ENCODE peak calls at places on chromosomes 7 and 10, in ten cellular contexts. J, H, V, A, S, F, U, T, M and L are unnamed samples.
A peak's percentile ranks its signal among the peaks of the same experiment; 100 is the strongest.

GRCh38 chr10:95363303-95363912 is 72.6 kb upstream of the PDLIM1 start:
- DNase-seq in M (no peak), A (no peak), H (no peak), U (no peak), F (no peak), V (peak; percentile 70), T (peak; percentile 61), S (no peak), J (peak; percentile 59), L (peak; percentile 51)

GRCh38 chr10:110641256-110641655 is 2.9 kb upstream of the RBM20 start:
- DNase-seq in V (peak; percentile 91), U (peak; percentile 63), F (peak; percentile 67), J (no peak), T (peak; percentile 42), S (no peak), H (no peak), A (no peak), M (no peak), L (peak; percentile 25)

GRCh38 chr10:124693396-124693795 is 50.8 kb downstream of the FAM53B start:
- DNase-seq in J (no peak), U (no peak), M (peak; percentile 34), T (no peak), F (peak; percentile 91), H (no peak), V (no peak), A (no peak), S (no peak), L (no peak)

GRCh38 chr10:3785849-3786290 is 861 bp upstream of the KLF6 start:
- DNase-seq in A (peak; percentile 91), S (no peak), M (peak; percentile 78), U (no peak), J (no peak), T (no peak), H (peak; percentile 73), F (no peak), V (peak; percentile 64), L (no peak)

GRCh38 chr10:10830316-10831061 is 187.2 kb upstream of the CELF2 start:
- DNase-seq in V (no peak), H (no peak), J (no peak), S (no peak), M (no peak), U (no peak), F (no peak), T (no peak), A (no peak), L (no peak)

GRCh38 chr7:8160810-8161209 is 101.2 kb downstream of the ICA1 start:
- DNase-seq in T (no peak), H (no peak), J (no peak), U (no peak), A (no peak), V (no peak), M (no peak), F (no peak), S (no peak), L (no peak)

GRCh38 chr7:107147464-107148214 is 21.2 kb upstream of the HBP1 start:
- DNase-seq in T (peak; percentile 34), U (no peak), A (no peak), H (no peak), V (peak; percentile 43), F (peak; percentile 17), M (no peak), S (no peak), J (peak; percentile 36), L (no peak)

GRCh38 chr7:2605608-2606538 is 25.9 kb upstream of the TTYH3 start:
- DNase-seq in U (no peak), F (no peak), H (no peak), A (no peak), T (no peak), M (no peak), V (no peak), J (no peak), S (no peak), L (no peak)

GRCh38 chr10:31701546-31701945 is 227.1 kb downstream of the ARHGAP12 start:
- DNase-seq in V (no peak), T (no peak), J (no peak), U (no peak), F (no peak), A (no peak), H (no peak), M (no peak), S (no peak), L (no peak)

GRCh38 chr10:31704195-31704594 is 224.4 kb downstream of the ARHGAP12 start:
- DNase-seq in M (no peak), H (no peak), F (peak; percentile 56), V (no peak), T (no peak), S (no peak), U (no peak), A (no peak), J (no peak), L (no peak)

GRCh38 chr10:31700222-31700621 is 228.4 kb downstream of the ARHGAP12 start:
- DNase-seq in H (no peak), V (no peak), A (no peak), M (no peak), S (no peak), T (no peak), J (no peak), U (no peak), F (no peak), L (no peak)

GRCh38 chr10:31702954-31703353 is 225.7 kb downstream of the ARHGAP12 start:
- DNase-seq in F (no peak), A (no peak), V (no peak), M (no peak), U (no peak), S (no peak), H (no peak), T (no peak), J (no peak), L (no peak)

DNA sequence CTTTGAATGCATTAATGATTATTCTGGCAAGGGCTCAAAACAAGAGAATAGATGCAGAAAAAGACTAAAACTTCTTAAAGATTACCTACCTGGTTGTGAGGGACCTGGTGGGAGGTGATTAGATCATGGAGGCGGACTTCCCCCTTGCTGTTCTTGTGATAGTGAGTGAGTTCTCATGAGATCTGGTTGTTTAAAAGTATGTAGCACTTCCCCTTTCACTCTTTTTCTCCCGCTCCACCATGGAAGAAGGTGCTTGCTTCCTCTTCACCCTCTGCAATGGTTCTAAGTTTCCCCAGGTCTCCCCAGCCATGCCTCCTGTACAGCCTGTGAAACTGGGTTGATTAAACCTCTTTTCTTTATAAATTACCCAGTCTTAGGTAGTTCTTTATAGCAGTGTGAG is 226.6 kb downstream of the ARHGAP12 start:
- DNase-seq in H (no peak), M (no peak), J (no peak), U (no peak), A (no peak), F (no peak), T (no peak), S (no peak), V (no peak), L (no peak)
- TF ChIP-seq POLR2A in H (no peak), M (no peak), J (no peak), U (no peak), A (no peak), F (no peak), T (no peak), S (no peak), V (no peak), L (no peak)

DNA sequence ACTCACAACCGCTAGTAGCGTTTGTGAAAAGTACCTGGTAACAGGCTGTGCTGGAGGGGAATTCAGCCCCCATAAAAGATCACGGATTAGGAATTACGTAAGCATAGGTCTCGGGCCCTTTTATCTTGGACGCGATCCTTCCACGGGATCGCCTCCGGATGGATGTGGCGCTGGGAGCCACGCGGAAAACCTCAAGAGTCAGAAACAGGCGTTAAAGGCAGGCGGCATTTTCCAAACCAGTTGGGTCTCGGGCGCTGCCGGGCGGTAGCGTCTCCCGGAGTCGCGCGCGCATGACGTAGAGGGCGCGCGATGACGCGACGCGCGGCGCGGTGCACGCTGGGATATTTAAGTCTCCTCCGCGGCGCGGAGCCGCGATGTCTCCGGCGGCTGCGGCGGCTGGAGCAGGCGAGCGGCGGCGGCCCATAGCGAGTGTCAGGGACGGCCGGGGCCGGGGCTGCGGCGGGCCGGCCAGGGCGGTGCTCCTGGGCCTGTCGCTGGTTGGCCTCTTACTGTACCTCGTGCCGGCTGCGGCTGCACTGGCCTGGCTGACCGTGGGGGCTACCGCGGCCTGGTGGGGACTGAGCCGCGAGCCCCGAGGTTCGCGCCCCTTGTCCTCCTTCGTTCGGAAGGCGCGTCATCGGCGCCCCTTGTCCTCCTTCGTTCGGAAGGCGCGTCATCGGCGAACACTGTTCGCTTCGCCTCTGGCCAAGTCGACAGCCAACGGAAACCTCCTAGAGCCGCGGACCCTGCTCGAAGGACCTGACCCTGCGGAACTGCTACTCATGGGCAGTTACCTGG is at the start of gene POM121:
- DNase-seq in J (peak; percentile 85), H (peak; percentile 88), S (peak; percentile 70), F (peak; percentile 79), U (peak; percentile 86), V (peak; percentile 92), T (peak; percentile 72), M (peak; percentile 86), A (peak; percentile 95), L (peak; percentile 84)
- TF ChIP-seq POLR2A in J (peak; percentile 82), H (peak; percentile 67), S (no peak), F (peak; percentile 75), U (no peak), V (peak; percentile 76), T (peak; percentile 70), M (peak; percentile 73), A (peak; percentile 6), L (peak; percentile 89)

DNA sequence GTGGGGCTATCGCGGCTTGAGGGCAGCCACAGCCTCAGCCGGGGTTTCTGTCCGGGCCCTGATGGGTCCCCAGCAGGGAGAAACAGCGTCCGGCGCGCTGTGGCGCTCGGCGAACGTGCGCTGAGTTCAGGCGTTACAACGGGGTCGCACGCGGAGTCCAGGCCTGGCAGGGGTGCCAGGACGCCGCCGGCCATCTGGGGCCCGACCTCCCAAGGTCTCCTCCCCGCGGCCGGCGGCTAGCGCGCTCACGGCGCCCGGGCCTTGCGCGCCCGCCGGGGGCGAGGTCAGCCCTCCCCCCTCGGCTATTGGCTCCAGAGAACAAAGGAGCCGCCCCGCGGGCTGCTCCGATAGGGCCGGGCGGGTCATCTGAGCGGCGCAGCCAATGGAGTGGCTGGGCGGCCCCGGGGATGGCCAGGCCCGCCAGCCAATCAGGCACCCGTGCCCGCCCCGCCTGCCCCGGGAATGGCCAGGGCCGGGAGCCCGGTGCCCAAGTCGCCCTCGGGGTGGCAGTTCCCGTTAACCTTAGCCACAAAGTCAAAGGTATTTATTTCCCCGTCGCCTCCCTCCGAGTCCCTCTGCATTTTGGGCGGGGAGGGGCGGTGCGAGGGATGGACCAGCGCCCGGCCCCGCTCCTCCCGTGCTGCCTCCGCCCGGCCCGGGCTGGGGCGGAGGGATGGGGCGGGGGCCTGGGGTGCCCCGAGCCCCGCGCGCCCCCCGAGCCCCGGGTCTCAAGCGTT is at the start of gene ZNF775:
- DNase-seq in S (peak; percentile 94), M (peak; percentile 99), V (peak; percentile 94), T (peak; percentile 85), U (peak; percentile 97), A (peak; percentile 97), H (peak; percentile 95), J (peak; percentile 97), F (peak; percentile 98), L (peak; percentile 99)
- TF ChIP-seq POLR2A in S (peak; percentile 66), M (peak; percentile 94), V (peak; percentile 87), T (peak; percentile 60), U (peak; percentile 48), A (peak; percentile 79), H (peak; percentile 72), J (peak; percentile 86), F (peak; percentile 96), L (peak; percentile 87)

GRCh38 chr7:74656911-74657691 is 417 bp upstream of the GTF2I start:
- DNase-seq in V (peak; percentile 98), S (peak; percentile 98), U (peak; percentile 99), M (peak; percentile 99), F (peak; percentile 97), A (peak; percentile 99), J (peak; percentile 99), H (peak; percentile 99), T (peak; percentile 92), L (peak; percentile 97)

GRCh38 chr7:74656421-74656910 is 1.1 kb upstream of the GTF2I start:
- DNase-seq in U (peak; percentile 78), A (no peak), F (peak; percentile 56), H (peak; percentile 54), M (peak; percentile 77), T (no peak), J (peak; percentile 70), S (peak; percentile 53), V (peak; percentile 45), L (peak; percentile 29)

GRCh38 chr7:74655785-74656420 is 1.6 kb upstream of the GTF2I start:
- DNase-seq in U (no peak), S (peak; percentile 10), F (no peak), V (no peak), H (no peak), J (no peak), T (no peak), A (no peak), M (no peak), L (no peak)

GRCh38 chr7:74658171-74659004 is 870 bp downstream of the GTF2I start:
- DNase-seq in M (peak; percentile 96), T (peak; percentile 75), J (peak; percentile 94), S (peak; percentile 91), V (peak; percentile 93), A (peak; percentile 96), U (peak; percentile 95), F (peak; percentile 93), H (peak; percentile 95), L (peak; percentile 93)

GRCh38 chr7:74657692-74658170 is at the start of gene GTF2I:
- DNase-seq in V (no peak), F (no peak), T (no peak), S (no peak), J (no peak), H (no peak), A (no peak), M (no peak), U (no peak), L (peak; percentile 27)
- TF ChIP-seq POLR2A in V (no peak), F (no peak), T (peak; percentile 41), S (no peak), J (no peak), H (peak; percentile 27), A (no peak), M (no peak), U (no peak), L (peak; percentile 45)